ENCODE peak calls at places on chromosomes 4 and X, in ten cellular contexts. K, J, Q, U, R, G, I, V, T and M are unnamed samples.

GRCh38 chr4:149426461-149426860 is 389.2 kb downstream of the IQCM start:
- DNase-seq in I (no peak), V (no peak), T (no peak), J (no peak), R (no peak), Q (no peak), U (no peak), G (no peak), K (no peak), M (no peak)

GRCh38 chr4:94680131-94680862 is 77.5 kb upstream of the BMPR1B start:
- DNase-seq in Q (no peak), K (no peak), R (no peak), I (no peak), J (no peak), V (no peak), G (no peak), T (peak), U (no peak), M (no peak)

GRCh38 chr4:113674733-113675132 is 86.8 kb downstream of the CAMK2D start:
- DNase-seq in Q (no peak), T (no peak), I (no peak), R (no peak), V (no peak), G (no peak), U (no peak), J (no peak), K (no peak), M (no peak)

GRCh38 chrX:19091596-19091995 is 30.7 kb downstream of the ADGRG2 start:
- DNase-seq in R (no peak), T (no peak), G (no peak), U (no peak), V (no peak), Q (no peak), I (no peak), J (no peak), K (no peak), M (no peak)

GRCh38 chr4:6250235-6250983 is 19.2 kb upstream of the WFS1 start:
- DNase-seq in I (peak), U (no peak), Q (no peak), K (peak), T (peak), G (no peak), R (peak), J (no peak), V (no peak), M (no peak)

GRCh38 chrX:41542151-41542935 is 95.2 kb downstream of the NYX start:
- DNase-seq in Q (no peak), R (no peak), K (peak), V (peak), T (no peak), I (no peak), G (no peak), U (no peak), J (no peak), M (no peak)

GRCh38 chrX:10450229-10450958 is 170.0 kb downstream of the MID1 start:
- DNase-seq in I (no peak), T (no peak), G (no peak), U (no peak), V (no peak), R (no peak), Q (no peak), K (no peak), J (no peak), M (no peak)

GRCh38 chr4:106583567-106583966 is 215.0 kb upstream of the GIMD1 start:
- DNase-seq in U (no peak), J (no peak), Q (no peak), T (no peak), R (peak), K (peak), I (peak), V (no peak), G (peak), M (no peak)

GRCh38 chr4:106343865-106344264 is 24.7 kb downstream of the GIMD1 start:
- DNase-seq in K (no peak), Q (no peak), U (no peak), J (no peak), G (no peak), V (no peak), I (no peak), T (no peak), R (no peak), M (no peak)

GRCh38 chrX:38879631-38880220 is 78.5 kb downstream of the MID1IP1 start:
- DNase-seq in G (peak), U (no peak), J (no peak), Q (peak), T (peak), V (peak), R (no peak), I (no peak), K (no peak), M (no peak)

GRCh38 chr4:181548873-181549541 is 694.2 kb upstream of the TENM3 start:
- DNase-seq in T (no peak), Q (no peak), I (peak), V (no peak), G (no peak), U (peak), R (no peak), J (no peak), K (no peak), M (no peak)

GRCh38 chrX:16119353-16120220 is 3.8 kb upstream of the GRPR start:
- DNase-seq in J (no peak), U (no peak), G (peak), T (no peak), K (no peak), Q (no peak), R (no peak), I (no peak), V (no peak), M (no peak)

GRCh38 chrX:110012818-110013484 is 10.0 kb downstream of the TMEM164 start:
- DNase-seq in V (no peak), Q (peak), K (no peak), G (no peak), J (no peak), T (peak), U (no peak), I (no peak), R (no peak), M (peak)

GRCh38 chr4:182174979-182175378 is 68.2 kb upstream of the TENM3 start:
- DNase-seq in Q (no peak), U (no peak), J (no peak), V (no peak), T (no peak), R (no peak), G (no peak), K (no peak), I (no peak), M (no peak)

GRCh38 chr4:65670331-65671031 is at the start of gene EPHA5:
- DNase-seq in U (peak), V (no peak), Q (peak), R (no peak), J (no peak), T (peak), K (peak), G (no peak), I (no peak), M (peak)

GRCh38 chr4:161841759-161842158 is 322.0 kb downstream of the FSTL5 start:
- DNase-seq in K (no peak), Q (no peak), U (no peak), V (no peak), R (no peak), I (no peak), J (no peak), G (no peak), T (no peak), M (no peak)

GRCh38 chr4:112418092-112418491 is 97.9 kb downstream of the NEUROG2 start:
- DNase-seq in I (no peak), U (peak), V (no peak), T (no peak), K (peak), Q (no peak), G (no peak), R (no peak), J (no peak), M (no peak)

GRCh38 chr4:182521006-182521405 is 277.8 kb downstream of the TENM3 start:
- DNase-seq in J (no peak), K (no peak), Q (no peak), R (no peak), U (no peak), T (no peak), V (no peak), I (no peak), G (no peak), M (no peak)

GRCh38 chr4:54165011-54165410 is 64.1 kb upstream of the PDGFRA start:
- DNase-seq in G (no peak), Q (no peak), R (no peak), K (no peak), T (no peak), J (no peak), I (no peak), V (no peak), U (no peak), M (no peak)

GRCh38 chr4:103052779-103053178 is 23.8 kb downstream of the SLC9B2 start:
- DNase-seq in I (no peak), Q (no peak), T (no peak), V (no peak), K (no peak), R (no peak), G (no peak), J (no peak), U (no peak), M (no peak)

GRCh38 chr4:186657766-186658165 is 65.9 kb downstream of the FAT1 start:
- DNase-seq in U (no peak), K (peak), I (peak), T (no peak), G (no peak), R (no peak), J (no peak), V (no peak), Q (no peak), M (no peak)

GRCh38 chr4:53055274-53055673 is 193.2 kb downstream of the RASL11B start:
- DNase-seq in U (no peak), I (no peak), J (no peak), Q (no peak), T (no peak), K (no peak), V (no peak), R (peak), G (no peak), M (no peak)

GRCh38 chr4:150591284-150591874 is 9.4 kb downstream of the MAB21L2 start:
- DNase-seq in R (no peak), Q (no peak), K (peak), I (no peak), V (no peak), J (no peak), T (no peak), U (no peak), G (no peak), M (no peak)

GRCh38 chr4:25984796-25985195 is 70.8 kb downstream of the SMIM20 start:
- DNase-seq in V (no peak), U (no peak), G (no peak), J (no peak), I (no peak), T (no peak), R (no peak), K (no peak), Q (no peak), M (no peak)

GRCh38 chr4:6343950-6344408 is 74.3 kb downstream of the WFS1 start:
- DNase-seq in I (peak), V (no peak), Q (peak), U (no peak), T (no peak), R (no peak), G (no peak), J (no peak), K (no peak), M (no peak)

GRCh38 chr4:25535701-25536473 is 119.8 kb upstream of the SLC34A2 start:
- DNase-seq in U (no peak), J (no peak), V (no peak), R (no peak), I (no peak), K (no peak), T (no peak), Q (no peak), G (no peak), M (no peak)

GRCh38 chr4:40055379-40055872 is 1.2 kb upstream of the N4BP2 start:
- DNase-seq in K (no peak), J (no peak), R (no peak), Q (no peak), V (no peak), T (no peak), G (peak), I (no peak), U (no peak), M (no peak)

GRCh38 chr4:37802068-37802666 is 24.3 kb upstream of the PGM2 start:
- DNase-seq in T (peak), R (peak), U (no peak), Q (peak), G (peak), J (no peak), V (peak), K (peak), I (peak), M (peak)

GRCh38 chr4:17690898-17691297 is 76.5 kb downstream of the MED28 start:
- DNase-seq in K (no peak), J (no peak), T (no peak), V (no peak), I (peak), G (no peak), U (no peak), R (no peak), Q (no peak), M (no peak)

GRCh38 chr4:107449611-107450369 is 270.2 kb downstream of the PAPSS1 start:
- DNase-seq in K (no peak), T (no peak), Q (no peak), G (no peak), J (no peak), I (no peak), V (no peak), U (no peak), R (peak), M (no peak)

GRCh38 chr4:53515076-53515475 is 76.2 kb downstream of the LNX1 start:
- DNase-seq in V (no peak), I (no peak), G (no peak), U (no peak), R (no peak), K (no peak), T (no peak), J (no peak), Q (no peak), M (no peak)

GRCh38 chrX:131763674-131764073 is 219.8 kb downstream of the OR13H1 start:
- DNase-seq in U (no peak), Q (peak), I (no peak), T (no peak), J (no peak), K (no peak), G (no peak), R (no peak), V (peak), M (peak)

GRCh38 chr4:8147231-8147970 is 11.2 kb downstream of the ABLIM2 start:
- DNase-seq in V (no peak), J (no peak), T (no peak), I (no peak), K (peak), R (no peak), U (no peak), Q (no peak), G (no peak), M (no peak)

GRCh38 chrX:21374163-21374993 is at the start of gene CNKSR2:
- DNase-seq in U (no peak), T (peak), Q (peak), V (peak), I (no peak), G (peak), R (no peak), J (no peak), K (peak), M (peak)

GRCh38 chr4:84583871-84584373 is 995 bp downstream of the CDS1 start:
- DNase-seq in J (no peak), V (no peak), T (no peak), U (no peak), Q (no peak), R (no peak), K (no peak), G (no peak), I (no peak), M (no peak)
- H3K27ac ChIP-seq in J (peak), V (peak), T (peak), U (no peak), Q (peak), R (no peak), K (no peak), G (no peak), I (peak), M (peak)

GRCh38 chrX:108558217-108558616 is 118.6 kb downstream of the COL4A5 start:
- DNase-seq in J (no peak), I (no peak), T (no peak), K (no peak), V (no peak), R (no peak), G (no peak), Q (no peak), U (no peak), M (no peak)

GRCh38 chrX:108557594-108557993 is 118.0 kb downstream of the COL4A5 start:
- DNase-seq in V (no peak), T (no peak), K (no peak), G (no peak), J (no peak), R (no peak), U (no peak), I (no peak), Q (no peak), M (no peak)
- TF ChIP-seq POLR2AphosphoS5 in V (no peak), T (no peak), K (no peak), G (no peak), J (no peak), R (no peak), U (no peak), I (no peak), Q (no peak), M (no peak)

DNA sequence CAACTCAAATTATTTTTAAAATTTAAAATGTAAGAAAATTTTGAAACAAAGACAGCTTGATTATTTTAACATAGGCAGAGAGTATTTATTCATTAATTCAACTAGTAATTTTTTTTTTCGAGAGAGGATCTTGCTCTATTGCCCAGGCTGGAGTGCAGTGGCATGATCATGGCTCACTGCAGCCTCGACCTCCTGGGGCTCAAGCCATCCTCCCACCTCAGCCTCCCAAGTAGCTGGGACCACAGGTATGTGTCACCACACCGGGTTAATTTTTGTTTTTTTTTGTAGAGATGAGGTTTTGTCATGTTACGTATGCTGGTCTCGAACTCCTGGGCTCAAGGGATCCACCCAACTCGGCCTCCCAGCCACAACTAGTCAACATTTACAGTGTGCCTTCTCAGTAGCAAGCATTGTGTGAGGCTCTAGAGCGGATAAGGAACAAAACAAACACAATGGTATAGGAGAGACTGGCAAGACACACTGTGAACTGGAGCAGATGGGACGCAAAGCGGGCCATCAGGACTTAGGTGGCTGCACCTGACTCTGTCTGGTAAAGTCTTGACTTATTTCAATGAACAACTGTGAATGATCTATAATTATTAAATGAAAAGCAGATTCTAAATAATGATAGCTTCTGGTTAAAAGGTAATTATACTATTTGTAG is 21.6 kb downstream of the SETD7 start:
- DNase-seq in V (no peak), Q (no peak), T (no peak), G (no peak), K (no peak), R (no peak), I (no peak), U (no peak), J (no peak), M (no peak)
- H3K27ac ChIP-seq in V (no peak), Q (no peak), T (peak), G (no peak), K (no peak), R (no peak), I (no peak), U (no peak), J (no peak), M (no peak)

GRCh38 chrX:149938427-149939270 is at the start of gene EOLA2:
- DNase-seq in I (peak), G (peak), K (peak), U (peak), R (peak), J (peak), Q (peak), V (peak), T (peak), M (peak)
- TF ChIP-seq POLR2AphosphoS5 in I (peak), G (peak), K (peak), U (no peak), R (peak), J (peak), Q (peak), V (peak), T (peak), M (peak)

DNA sequence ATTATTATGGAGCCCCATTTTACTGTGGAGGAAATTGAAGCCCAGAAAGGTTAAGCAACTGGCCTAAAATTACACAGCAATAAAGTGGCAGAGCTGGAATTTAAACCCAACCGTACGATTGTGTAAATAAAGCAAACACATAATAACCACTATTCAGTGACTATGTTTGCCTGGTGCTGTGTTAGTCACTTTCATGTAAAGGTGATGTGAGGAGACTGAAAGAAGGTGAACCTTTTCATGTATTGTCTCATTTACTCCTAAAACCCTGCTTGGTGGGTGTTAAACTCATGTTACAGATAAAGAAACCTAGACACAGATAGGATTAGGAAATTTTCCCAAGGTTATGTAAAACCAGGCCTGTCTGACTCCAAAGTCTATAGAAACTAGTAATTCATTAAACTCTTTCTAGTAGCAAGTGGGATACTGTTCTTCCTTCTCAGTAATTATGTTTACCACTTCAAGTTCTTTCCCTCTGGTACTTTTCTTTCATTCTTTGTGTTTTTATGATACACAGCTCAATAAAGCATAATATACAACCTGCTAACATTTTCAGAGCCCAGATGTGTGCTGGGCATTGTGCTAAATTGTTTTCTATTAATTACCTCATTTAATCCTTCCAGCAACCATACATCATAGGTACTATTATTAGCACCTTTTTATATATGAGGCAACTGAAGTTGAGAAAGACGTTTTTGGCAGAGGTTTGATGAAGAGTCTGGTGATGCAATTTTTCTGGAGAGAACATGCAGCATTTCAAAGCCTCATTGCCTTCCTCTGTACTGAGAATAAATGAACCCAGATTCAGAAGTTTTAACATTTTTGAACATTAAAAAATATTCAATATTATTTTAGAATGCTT is 202.7 kb downstream of the SPRY1 start:
- DNase-seq in T (no peak), R (no peak), Q (no peak), G (peak), U (no peak), I (no peak), V (no peak), K (no peak), J (no peak), M (no peak)
- H3K27ac ChIP-seq in T (no peak), R (no peak), Q (peak), G (peak), U (no peak), I (no peak), V (peak), K (peak), J (peak), M (peak)

GRCh38 chrX:25144043-25144940 is 128.5 kb upstream of the ARX start:
- DNase-seq in J (no peak), G (no peak), U (no peak), I (peak), K (peak), V (peak), Q (peak), T (peak), R (peak), M (peak)
- TF ChIP-seq POLR2AphosphoS5 in J (no peak), G (no peak), U (no peak), I (no peak), K (no peak), V (no peak), Q (no peak), T (no peak), R (no peak), M (no peak)

DNA sequence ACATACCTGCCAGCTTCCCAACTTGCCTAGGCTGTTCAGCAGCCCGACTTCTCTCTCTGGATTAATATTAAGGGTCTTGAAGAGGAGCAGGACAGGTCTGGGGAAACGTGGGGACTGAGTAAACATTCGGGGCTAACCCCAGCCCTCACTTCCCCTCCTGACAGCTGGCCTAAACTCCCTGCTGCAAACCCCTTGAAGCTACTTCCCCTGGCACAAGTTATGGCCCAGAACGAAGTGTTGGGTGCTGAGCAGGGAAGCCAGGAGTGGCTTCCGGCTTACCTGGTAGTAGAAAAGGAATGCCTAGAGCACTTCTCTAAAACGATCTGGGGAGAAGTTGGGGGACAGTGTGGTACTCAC is 200.0 kb downstream of the BCOR start:
- DNase-seq in K (no peak), U (no peak), J (no peak), G (no peak), T (no peak), V (no peak), I (no peak), Q (no peak), R (no peak), M (no peak)
- H3K27ac ChIP-seq in K (no peak), U (peak), J (no peak), G (peak), T (no peak), V (no peak), I (no peak), Q (no peak), R (no peak), M (peak)